ENCODE peak calls at places on chromosomes 16 and 17, in seven cellular contexts. V, G, R, E, F, A and W are unnamed samples.

GRCh38 chr17:57868007-57868774 is 18.3 kb upstream of the MRPS23 start:
- DNase-seq in V (peak; percentile 94), G (peak; percentile 58), R (peak; percentile 91), E (peak; percentile 90), F (peak; percentile 93), A (peak; percentile 56), W (peak; percentile 41)

GRCh38 chr16:79607587-79607986 is 7.0 kb upstream of the MAF start:
- DNase-seq in V (peak; percentile 16), G (no peak), R (no peak), E (peak; percentile 70), F (peak; percentile 43), A (no peak), W (no peak)

GRCh38 chr16:9867176-9867575 is 315.1 kb downstream of the GRIN2A start:
- DNase-seq in V (no peak), G (no peak), R (no peak), E (no peak), F (no peak), A (no peak), W (no peak)

GRCh38 chr17:36687736-36688135 is 86.4 kb downstream of the MRM1 start:
- DNase-seq in V (no peak), G (no peak), R (peak; percentile 71), E (no peak), F (peak; percentile 27), A (no peak), W (no peak)

GRCh38 chr16:50841081-50841886 is 99.4 kb downstream of the CYLD start:
- DNase-seq in V (no peak), G (no peak), R (peak; percentile 54), E (no peak), F (peak; percentile 67), A (no peak), W (peak; percentile 1)

GRCh38 chr17:73924488-73925186 is 278.8 kb upstream of the RPL38 start:
- DNase-seq in V (no peak), G (no peak), R (no peak), E (no peak), F (peak; percentile 84), A (no peak), W (no peak)

GRCh38 chr16:21158208-21159110 is at the start of gene LDAF1:
- DNase-seq in V (peak; percentile 63), G (no peak), R (peak; percentile 86), E (peak; percentile 82), F (peak; percentile 88), A (peak; percentile 67), W (peak; percentile 73)

GRCh38 chr17:7328009-7328408 is 1.1 kb downstream of the NEURL4 start:
- DNase-seq in V (no peak), G (no peak), R (no peak), E (no peak), F (no peak), A (no peak), W (no peak)

GRCh38 chr16:832652-833336 is 32.3 kb upstream of the GNG13 start:
- DNase-seq in V (no peak), G (no peak), R (no peak), E (no peak), F (no peak), A (no peak), W (no peak)

GRCh38 chr16:67547423-67548264 is 14.7 kb upstream of the CTCF start:
- DNase-seq in V (no peak), G (no peak), R (no peak), E (no peak), F (no peak), A (no peak), W (no peak)

GRCh38 chr16:27862953-27863352 is 200.6 kb downstream of the GSG1L start:
- DNase-seq in V (no peak), G (no peak), R (no peak), E (no peak), F (no peak), A (no peak), W (no peak)

GRCh38 chr16:23380501-23380951 is 72.5 kb downstream of the COG7 start:
- DNase-seq in V (no peak), G (no peak), R (no peak), E (no peak), F (no peak), A (no peak), W (no peak)

GRCh38 chr16:87369117-87369775 is 14.3 kb downstream of the FBXO31 start:
- DNase-seq in V (no peak), G (no peak), R (no peak), E (no peak), F (no peak), A (no peak), W (no peak)

GRCh38 chr17:5077781-5078105 is 524 bp upstream of the ZFP3 start:
- DNase-seq in V (no peak), G (no peak), R (no peak), E (no peak), F (no peak), A (no peak), W (peak; percentile 69)

GRCh38 chr17:6479626-6480324 is 35.5 kb downstream of the PIMREG start:
- DNase-seq in V (no peak), G (no peak), R (no peak), E (no peak), F (peak; percentile 37), A (no peak), W (peak; percentile 56)

GRCh38 chr17:40348136-40348504 is 16.4 kb downstream of the GJD3 start:
- DNase-seq in V (no peak), G (no peak), R (peak; percentile 59), E (no peak), F (no peak), A (no peak), W (no peak)

GRCh38 chr16:85682516-85682915 is 6.2 kb downstream of the GINS2 start:
- DNase-seq in V (no peak), G (no peak), R (no peak), E (no peak), F (no peak), A (no peak), W (no peak)

GRCh38 chr16:794091-794842 is 5.8 kb downstream of the CHTF18 start:
- DNase-seq in V (no peak), G (no peak), R (no peak), E (no peak), F (no peak), A (no peak), W (no peak)

GRCh38 chr17:78865682-78866390 is 25.2 kb upstream of the USP36 start:
- DNase-seq in V (peak; percentile 80), G (peak; percentile 60), R (peak; percentile 94), E (peak; percentile 85), F (peak; percentile 84), A (peak; percentile 81), W (peak; percentile 88)

GRCh38 chr17:11608396-11608795 is 10.1 kb downstream of the DNAH9 start:
- DNase-seq in V (no peak), G (no peak), R (no peak), E (no peak), F (no peak), A (no peak), W (no peak)

GRCh38 chr16:69150146-69150865 is 17.9 kb downstream of the UTP4 start:
- DNase-seq in V (peak; percentile 81), G (no peak), R (peak; percentile 48), E (peak; percentile 81), F (peak; percentile 80), A (peak; percentile 67), W (peak; percentile 92)

DNA sequence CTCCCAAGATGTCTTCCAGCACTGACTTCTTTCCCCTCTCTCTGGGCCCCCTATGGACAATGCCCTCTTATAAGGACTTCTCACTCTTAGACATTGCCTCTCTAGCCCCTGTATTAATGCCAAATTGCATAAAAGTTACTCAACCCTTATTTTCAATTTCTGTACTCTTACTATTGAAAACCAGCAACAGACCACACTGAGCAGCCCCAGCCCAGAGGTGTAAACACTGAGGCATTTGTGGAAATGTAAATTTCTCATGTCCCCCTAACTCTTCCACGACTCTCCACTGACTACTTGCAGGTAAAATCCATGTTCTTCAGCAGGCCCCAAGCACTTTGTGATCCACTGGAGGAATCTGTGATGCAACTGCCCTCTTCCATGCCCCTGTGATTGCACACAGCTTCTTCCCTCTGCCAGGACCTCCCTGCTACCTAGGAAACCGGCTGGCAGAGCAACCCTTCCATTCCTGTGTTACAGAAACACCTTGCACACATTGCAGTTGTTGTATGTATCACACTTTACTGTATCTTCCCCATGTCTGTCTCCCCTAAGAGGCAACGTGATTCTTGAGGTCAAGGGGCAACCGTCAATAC is 4.4 kb downstream of the N4BP1 start:
- DNase-seq in V (no peak), G (no peak), R (no peak), E (no peak), F (no peak), A (no peak), W (no peak)
- H3K27ac ChIP-seq in V (no peak overlapping the region), G (no peak overlapping the region), R (no peak overlapping the region), E (no peak overlapping the region), F (no peak overlapping the region), A (no peak overlapping the region), W (no peak overlapping the region)

DNA sequence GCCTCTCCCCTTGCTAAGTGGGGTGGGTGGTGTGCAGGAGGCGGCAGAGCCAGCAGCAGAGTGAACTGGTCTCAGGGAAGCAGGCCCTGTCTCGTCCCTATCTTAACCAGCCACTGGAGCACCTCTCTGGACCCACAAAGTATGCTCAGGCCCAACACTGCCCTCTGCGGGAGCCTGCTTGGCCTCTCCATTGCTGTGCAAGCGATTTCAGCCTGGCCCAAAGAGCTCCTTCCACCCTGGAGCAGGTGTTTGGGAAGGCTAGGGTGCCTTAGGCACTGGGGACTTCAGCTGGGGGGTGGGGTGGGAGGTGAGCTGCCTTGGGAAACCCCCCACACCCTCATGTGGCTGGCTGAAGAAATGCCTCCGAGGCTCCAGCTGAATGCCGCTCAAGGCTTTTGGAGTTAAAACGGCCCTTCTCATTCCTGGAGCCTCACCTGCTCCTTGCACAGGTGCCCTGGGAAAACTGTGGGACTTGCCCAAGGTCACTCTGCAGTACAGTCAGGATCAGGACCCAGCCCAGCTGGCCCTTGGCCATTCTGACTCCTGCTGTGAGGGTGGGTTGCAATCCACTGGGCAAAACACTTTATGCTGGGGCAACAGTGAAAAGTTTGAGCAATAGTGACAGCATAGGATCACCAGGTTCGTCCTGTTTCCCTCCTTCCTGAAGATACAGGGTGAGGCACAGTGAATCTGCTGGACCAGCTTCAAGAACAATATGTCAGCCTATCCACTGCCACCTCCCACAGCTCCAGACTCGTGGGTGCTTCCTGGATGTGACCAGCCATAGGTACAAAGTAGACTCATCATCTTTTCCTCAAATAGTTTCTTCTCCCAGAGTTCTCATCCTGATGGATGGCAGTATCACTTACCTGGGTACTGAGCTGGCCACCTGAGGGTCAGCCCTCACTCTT is 5.9 kb upstream of the UBE2O start:
- DNase-seq in V (peak; percentile 64), G (peak; percentile 79), R (peak; percentile 95), E (peak; percentile 66), F (peak; percentile 86), A (no peak), W (peak; percentile 39)
- H4K8ac ChIP-seq in V (no peak overlapping the region), G (no peak overlapping the region), R (no peak overlapping the region), E (no peak overlapping the region), F (no peak overlapping the region), A (no peak overlapping the region), W (no peak overlapping the region)

GRCh38 chr17:49815761-49816281 is 27.3 kb downstream of the KAT7 start:
- DNase-seq in V (no peak), G (peak; percentile 58), R (peak; percentile 91), E (no peak), F (peak; percentile 94), A (peak; percentile 30), W (no peak)
- H3K27ac ChIP-seq in V (no peak overlapping the region), G (peak overlapping the region; percentile 72), R (peak overlapping the region; percentile 93), E (no peak overlapping the region), F (peak overlapping the region; percentile 99), A (peak overlapping the region; percentile 96), W (peak overlapping the region; percentile 64)

DNA sequence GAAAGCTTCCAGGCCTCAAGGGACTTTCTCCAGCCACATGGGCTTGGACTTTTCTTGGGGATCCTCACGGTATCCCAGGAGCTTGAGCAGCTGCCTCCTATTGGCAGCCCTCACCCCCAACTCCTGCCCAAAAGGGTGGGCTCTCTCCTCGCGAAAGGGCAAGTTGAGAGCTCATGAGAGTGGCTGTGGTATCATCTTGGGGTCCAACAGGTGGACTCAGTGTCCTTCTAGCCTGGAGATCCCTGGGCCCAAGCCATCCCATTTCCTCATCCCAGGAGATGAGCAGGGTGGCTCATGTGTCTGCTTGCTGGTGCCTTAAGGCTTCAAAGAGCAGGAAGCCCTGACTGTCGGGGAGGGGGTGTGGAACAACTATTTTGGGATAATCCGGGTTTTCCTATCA is 17.7 kb downstream of the TBX4 start:
- DNase-seq in V (no peak), G (no peak), R (peak; percentile 25), E (no peak), F (no peak), A (no peak), W (no peak)
- H4K8ac ChIP-seq in V (no peak overlapping the region), G (no peak overlapping the region), R (no peak overlapping the region), E (no peak overlapping the region), F (no peak overlapping the region), A (no peak overlapping the region), W (no peak overlapping the region)